ENCODE peak calls at places on chromosome 11, in six cellular contexts. S is thoracic aorta, D is right lobe of liver, B is Karpas-422, O is cardiac muscle cell, Y is PC-9. Z is an unnamed sample.

GRCh38 chr11:73312806-73313403 is 4.8 kb downstream of the ARHGEF17 start:
- DNase-seq in S (no peak), D (no peak), B (no peak), O (no peak), Y (no peak), Z (no peak)

GRCh38 chr11:111465400-111465799 is 46.8 kb downstream of the BTG4 start:
- DNase-seq in S (no peak), D (no peak), B (no peak), O (no peak), Y (no peak), Z (peak; percentile 15)

GRCh38 chr11:64287676-64288352 is 2.2 kb downstream of the GPR137 start:
- DNase-seq in S (no peak), D (no peak), B (no peak), O (no peak), Y (no peak), Z (no peak)

GRCh38 chr11:101456812-101457211 is 127.0 kb downstream of the TRPC6 start:
- DNase-seq in S (no peak), D (no peak), B (peak; percentile 70), O (no peak), Y (no peak), Z (no peak)

GRCh38 chr11:96969251-96969650 is 579.4 kb downstream of the JRKL start:
- DNase-seq in S (no peak), D (no peak), B (no peak), O (no peak), Y (no peak), Z (no peak)

GRCh38 chr11:75780888-75781287 is 12.3 kb downstream of the DGAT2 start:
- DNase-seq in S (no peak), D (peak; percentile 43), B (no peak), O (no peak), Y (no peak), Z (no peak)

GRCh38 chr11:130737866-130738431 is 178.3 kb downstream of the SNX19 start:
- DNase-seq in S (no peak), D (no peak), B (no peak), O (peak; percentile 45), Y (no peak), Z (peak; percentile 9)

GRCh38 chr11:91136631-91137030 is 913.8 kb upstream of the CHORDC1 start:
- DNase-seq in S (no peak), D (no peak), B (no peak), O (no peak), Y (no peak), Z (no peak)

GRCh38 chr11:41392591-41392990 is 66.9 kb downstream of the LRRC4C start:
- DNase-seq in S (no peak), D (no peak), B (no peak), O (peak; percentile 11), Y (no peak), Z (no peak)

DNA sequence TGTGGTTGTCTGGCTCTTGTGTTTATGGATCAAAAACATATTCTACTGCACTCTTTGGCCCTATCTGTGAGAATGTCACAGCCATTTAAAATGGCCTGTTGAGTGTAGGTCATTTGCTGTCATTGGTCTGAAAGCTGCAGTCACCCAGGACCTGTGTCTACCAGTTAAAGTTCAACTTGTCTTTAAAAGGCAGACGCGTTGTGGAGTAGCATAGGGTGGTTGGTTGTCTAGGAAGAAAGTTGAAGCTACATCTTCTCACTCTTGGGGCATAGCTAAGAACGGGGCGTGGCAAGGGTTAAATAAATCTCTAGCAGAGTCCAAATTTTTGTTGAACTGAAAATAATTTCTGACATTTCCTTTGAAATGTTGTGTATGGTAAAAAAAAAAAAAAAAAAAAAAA is 110.7 kb upstream of the E2F8 start:
- DNase-seq in S (no peak), D (no peak), B (no peak), O (no peak), Y (no peak), Z (no peak)
- H3K27me3 ChIP-seq in S (no peaks in the 10 kb centered on the region), D (no peaks in the 10 kb centered on the region), B (no peaks in the 10 kb centered on the region), O (peaks cover 27% of the 10 kb centered on the region), Y (peaks cover 7% of the 10 kb centered on the region), Z (peaks cover 68% of the 10 kb centered on the region)

DNA sequence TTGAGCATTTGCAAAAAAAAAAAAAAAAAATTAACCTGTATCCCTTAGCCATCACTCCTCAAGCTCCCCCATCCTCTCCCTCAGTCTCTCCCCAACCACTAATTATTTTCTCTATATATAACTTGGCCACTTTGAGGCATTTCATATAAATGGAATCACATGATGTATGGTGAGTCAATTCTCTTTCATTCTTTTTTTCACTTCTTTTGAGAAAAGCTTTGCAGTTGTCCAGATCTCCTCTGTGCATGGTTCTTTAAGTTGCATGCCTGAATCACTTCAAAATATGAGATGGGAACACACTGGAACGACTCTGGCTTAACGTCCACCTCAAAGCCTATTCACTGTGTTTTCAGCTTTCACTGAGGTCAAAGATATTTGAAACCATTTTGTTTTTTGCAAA is 40.7 kb downstream of the SHANK2 start:
- DNase-seq in S (no peak), D (no peak), B (peak; percentile 0), O (no peak), Y (no peak), Z (no peak)
- H3K27me3 ChIP-seq in S (no peaks in the 10 kb centered on the region), D (no peaks in the 10 kb centered on the region), B (no peaks in the 10 kb centered on the region), O (no peaks in the 10 kb centered on the region), Y (no peaks in the 10 kb centered on the region), Z (peaks cover 15% of the 10 kb centered on the region)

DNA sequence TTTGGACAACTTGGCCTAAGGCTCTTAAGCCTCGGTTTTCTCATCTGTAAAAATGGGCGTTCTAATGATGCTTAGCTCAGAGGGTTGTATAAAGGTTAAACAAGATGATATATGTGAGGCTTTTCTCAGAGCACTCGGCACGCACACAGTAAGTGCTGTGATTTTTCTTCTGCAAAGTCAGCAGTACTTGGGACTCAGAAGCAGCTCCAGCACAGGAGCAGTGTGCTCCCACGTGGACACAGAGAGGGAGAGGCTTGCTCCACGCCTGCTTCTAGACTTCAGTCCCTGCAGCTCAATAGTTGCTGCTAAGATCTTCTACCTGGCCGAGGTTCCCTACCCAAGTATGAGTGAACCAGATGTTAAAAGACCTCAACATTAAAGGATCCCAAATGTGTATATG is 39.9 kb upstream of the PHF21A start:
- DNase-seq in S (no peak), D (no peak), B (no peak), O (no peak), Y (no peak), Z (no peak)
- H3K27me3 ChIP-seq in S (no peaks in the 10 kb centered on the region), D (no peaks in the 10 kb centered on the region), B (no peaks in the 10 kb centered on the region), O (no peaks in the 10 kb centered on the region), Y (no peaks in the 10 kb centered on the region), Z (no peaks in the 10 kb centered on the region)

GRCh38 chr11:33843018-33843417 is 48.9 kb downstream of the LMO2 start:
- DNase-seq in S (no peak), D (no peak), B (no peak), O (no peak), Y (no peak), Z (no peak)
- H3K27me3 ChIP-seq in S (no peaks in the 10 kb centered on the region), D (no peaks in the 10 kb centered on the region), B (no peaks in the 10 kb centered on the region), O (peaks cover 13% of the 10 kb centered on the region), Y (no peaks in the 10 kb centered on the region), Z (peaks cover 13% of the 10 kb centered on the region)

DNA sequence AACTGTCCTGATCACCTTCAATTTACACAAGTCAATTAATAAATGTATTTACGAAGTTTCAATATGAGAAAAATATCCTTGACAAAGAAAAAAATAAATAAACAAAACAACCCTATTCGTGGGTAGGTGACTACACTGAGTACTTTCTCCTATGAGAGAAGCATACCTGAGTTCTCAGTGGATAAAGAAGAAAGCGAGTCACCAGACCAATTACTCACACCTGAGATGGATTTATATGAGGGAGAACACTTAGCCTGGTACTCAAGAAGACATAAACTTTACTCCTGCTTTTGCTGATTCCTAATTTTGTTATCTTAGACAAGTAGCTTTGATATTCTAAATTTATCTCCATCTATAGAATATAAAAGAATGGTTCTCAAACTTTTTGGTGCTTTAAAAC is 735.2 kb upstream of the ANO3 start:
- DNase-seq in S (no peak), D (no peak), B (no peak), O (no peak), Y (no peak), Z (no peak)
- H3K27me3 ChIP-seq in S (no peaks in the 10 kb centered on the region), D (no peaks in the 10 kb centered on the region), B (no peaks in the 10 kb centered on the region), O (no peaks in the 10 kb centered on the region), Y (no peaks in the 10 kb centered on the region), Z (no peaks in the 10 kb centered on the region)

GRCh38 chr11:114076974-114077373 is 17.5 kb downstream of the ZBTB16 start:
- DNase-seq in S (no peak), D (no peak), B (no peak), O (peak; percentile 80), Y (no peak), Z (no peak)
- H3K27me3 ChIP-seq in S (no peaks in the 10 kb centered on the region), D (no peaks in the 10 kb centered on the region), B (no peaks in the 10 kb centered on the region), O (peaks cover 10% of the 10 kb centered on the region), Y (peaks cover 92% of the 10 kb centered on the region), Z (peaks cover 28% of the 10 kb centered on the region)

Z was measured in keratinocyte.